ENCODE peak calls at places on chromosomes 11 and 22, in four cellular contexts. J is fibroblast of lung; P is stimulated activated naive CD8-positive, alpha-beta T cell treated with anti-CD3 and anti-CD28 coated beads, Interleukin-15, amount 100 ng/mL, for 72 hours; R is spleen. Q is an unnamed sample.

GRCh38 chr11:87298155-87298554 is 260.4 kb downstream of the TMEM135 start:
- DNase-seq in J (no peak), P (no peak), R (no peak), Q (no peak)

GRCh38 chr22:37569009-37569920 is 9.0 kb downstream of the CDC42EP1 start:
- DNase-seq in J (no peak), P (no peak), R (no peak), Q (peak)

GRCh38 chr11:8209208-8209807 is 40.5 kb upstream of the RIC3 start:
- DNase-seq in J (no peak), P (peak), R (peak), Q (no peak)

GRCh38 chr11:6197466-6198200 is 1.4 kb upstream of the OR52W1 start:
- DNase-seq in J (peak), P (no peak), R (no peak), Q (no peak)

GRCh38 chr22:49999063-49999900 is 13.3 kb downstream of the IL17REL start:
- DNase-seq in J (no peak), P (no peak), R (peak), Q (peak)

GRCh38 chr11:104995001-104995408 is 26.6 kb upstream of the CASP4 start:
- DNase-seq in J (no peak), P (no peak), R (no peak), Q (no peak)

GRCh38 chr22:45889093-45889538 is 87.8 kb downstream of the WNT7B start:
- DNase-seq in J (no peak), P (no peak), R (peak), Q (no peak)

GRCh38 chr11:12914401-12914912 is 94.7 kb upstream of the RASSF10 start:
- DNase-seq in J (peak), P (no peak), R (no peak), Q (peak)

GRCh38 chr11:124920870-124921609 is 2.0 kb downstream of the HEPN1 start:
- DNase-seq in J (peak), P (peak), R (peak), Q (peak)

GRCh38 chr11:126181939-126182730 is 29.3 kb downstream of the RPUSD4 start:
- DNase-seq in J (no peak), P (no peak), R (peak), Q (no peak)

GRCh38 chr11:3849297-3849874 is 6.1 kb upstream of the STIM1 start:
- DNase-seq in J (no peak), P (peak), R (no peak), Q (peak)

GRCh38 chr11:11391796-11392195 is 38.7 kb upstream of the CSNK2A3 start:
- DNase-seq in J (peak), P (no peak), R (no peak), Q (no peak)

GRCh38 chr11:132312616-132313210 is 942.3 kb downstream of the NTM start:
- DNase-seq in J (peak), P (no peak), R (no peak), Q (no peak)

GRCh38 chr11:7890417-7891179 is 40.5 kb downstream of the OR10A6 start:
- DNase-seq in J (no peak), P (no peak), R (no peak), Q (no peak)

GRCh38 chr22:42758929-42759629 is 38.4 kb upstream of the A4GALT start:
- DNase-seq in J (peak), P (no peak), R (no peak), Q (no peak)

GRCh38 chr22:40407831-40408717 is 37.7 kb downstream of the SGSM3 start:
- DNase-seq in J (no peak), P (no peak), R (peak), Q (no peak)